ENCODE peak calls at places on chromosomes 4 and X, in nine cellular contexts. L is brain microvascular endothelial cell, B is left lung, I is neural crest cell, W is Peyer's patch, G is mucosa of descending colon, Z is nephron progenitor cell, E is endothelial cell of umbilical vein, V is epithelial cell of proximal tubule. J is an unnamed sample.

GRCh38 chr4:140367738-140368137 is 5.7 kb upstream of the SCOC start:
- DNase-seq in L (peak), B (peak), I (no peak), W (no peak), G (no peak), Z (no peak), E (peak), V (no peak), J (no peak)

GRCh38 chr4:53508446-53508845 is 82.8 kb downstream of the LNX1 start:
- DNase-seq in L (peak), B (no peak), I (no peak), W (no peak), G (no peak), Z (no peak), E (no peak), V (peak), J (no peak)

GRCh38 chr4:105343523-105343931 is 130.3 kb downstream of the PPA2 start:
- DNase-seq in L (peak), B (no peak), I (no peak), W (no peak), G (no peak), Z (no peak), E (no peak), V (no peak), J (no peak)

GRCh38 chrX:142593470-142593869 is 388.4 kb upstream of the MAGEC2 start:
- DNase-seq in L (no peak), B (no peak), I (no peak), W (no peak), G (no peak), Z (no peak), E (no peak), V (no peak), J (no peak)

GRCh38 chr4:159685406-159686092 is 582.7 kb downstream of the RAPGEF2 start:
- DNase-seq in L (peak), B (no peak), I (no peak), W (no peak), G (no peak), Z (no peak), E (no peak), V (no peak), J (no peak)

GRCh38 chr4:2866891-2867290 is 23.2 kb downstream of the ADD1 start:
- DNase-seq in L (peak), B (no peak), I (no peak), W (no peak), G (no peak), Z (no peak), E (no peak), V (no peak), J (no peak)

GRCh38 chrX:44742480-44743155 is 101.2 kb upstream of the DUSP21 start:
- DNase-seq in L (no peak), B (no peak), I (no peak), W (no peak), G (no peak), Z (no peak), E (no peak), V (no peak), J (no peak)

GRCh38 chr4:95381843-95382580 is 166.8 kb downstream of the UNC5C start:
- DNase-seq in L (no peak), B (no peak), I (no peak), W (no peak), G (no peak), Z (no peak), E (no peak), V (no peak), J (no peak)

GRCh38 chrX:6574762-6575161 is 39.8 kb upstream of the VCX3A start:
- DNase-seq in L (no peak), B (no peak), I (no peak), W (no peak), G (no peak), Z (peak), E (no peak), V (no peak), J (no peak)

GRCh38 chr4:37666625-37667071 is 19.5 kb downstream of the RELL1 start:
- DNase-seq in L (peak), B (peak), I (no peak), W (no peak), G (no peak), Z (no peak), E (peak), V (peak), J (no peak)

GRCh38 chrX:115560978-115561604 is at the start of gene PLS3:
- DNase-seq in L (peak), B (peak), I (peak), W (no peak), G (peak), Z (peak), E (peak), V (no peak), J (no peak)

GRCh38 chrX:57952320-57952678 is 42.0 kb upstream of the ZXDA start:
- DNase-seq in L (no peak), B (no peak), I (no peak), W (no peak), G (no peak), Z (no peak), E (no peak), V (no peak), J (no peak)

GRCh38 chr4:46389301-46389761 is 597 bp downstream of the GABRA2 start:
- DNase-seq in L (no peak), B (no peak), I (peak), W (no peak), G (peak), Z (peak), E (no peak), V (no peak), J (no peak)

GRCh38 chr4:189823611-189824010 is 117.1 kb upstream of the FRG1 start:
- DNase-seq in L (no peak), B (no peak), I (no peak), W (no peak), G (no peak), Z (no peak), E (no peak), V (no peak), J (no peak)

GRCh38 chrX:1658083-1658463 is 43.2 kb downstream of the ASMT start:
- DNase-seq in L (no peak), B (no peak), I (no peak), W (no peak), G (no peak), Z (peak), E (no peak), V (no peak), J (no peak)

GRCh38 chr4:122668241-122668640 is 47.4 kb upstream of the IL21 start:
- DNase-seq in L (no peak), B (no peak), I (no peak), W (no peak), G (no peak), Z (no peak), E (no peak), V (no peak), J (no peak)

GRCh38 chr4:87500107-87500462 is 29.1 kb downstream of the SPARCL1 start:
- DNase-seq in L (no peak), B (no peak), I (no peak), W (no peak), G (no peak), Z (no peak), E (no peak), V (no peak), J (no peak)

GRCh38 chr4:143354990-143355389 is 18.3 kb downstream of the GAB1 start:
- DNase-seq in L (no peak), B (no peak), I (no peak), W (no peak), G (no peak), Z (no peak), E (peak), V (no peak), J (no peak)

GRCh38 chr4:102477657-102478056 is 23.5 kb upstream of the NFKB1 start:
- DNase-seq in L (no peak), B (no peak), I (no peak), W (no peak), G (no peak), Z (no peak), E (no peak), V (no peak), J (no peak)

DNA sequence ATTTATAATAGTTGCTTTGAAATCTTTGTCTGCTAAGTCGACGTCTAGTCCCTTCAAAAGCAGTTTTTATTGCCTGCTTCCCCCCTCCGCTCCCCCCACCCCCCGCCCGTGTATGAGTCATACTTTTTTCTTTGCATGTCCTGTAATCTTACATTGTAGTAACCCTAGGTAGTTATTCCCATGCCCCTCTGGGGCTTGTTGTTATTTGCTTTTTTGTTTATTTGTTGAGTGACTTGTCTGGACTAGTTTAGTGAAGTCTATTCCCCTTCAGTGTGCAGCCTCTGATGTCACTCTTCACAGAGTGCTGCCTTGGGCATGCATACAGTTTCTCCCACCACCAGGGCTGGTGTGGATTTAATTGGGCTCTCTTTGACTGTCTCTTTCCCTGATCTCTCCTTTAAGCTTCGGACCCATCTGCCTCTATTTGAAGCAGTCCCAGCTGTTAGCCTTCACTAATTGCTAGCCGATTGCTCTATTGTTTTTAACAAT is 86.2 kb downstream of the PPEF1 start:
- DNase-seq in L (no peak), B (no peak), I (no peak), W (no peak), G (no peak), Z (no peak), E (peak), V (no peak), J (no peak)
- TF ChIP-seq CTCF in L (no peak), B (no peak), I (no peak), W (no peak), G (no peak), Z (no peak), E (no peak), V (no peak), J (no peak)

DNA sequence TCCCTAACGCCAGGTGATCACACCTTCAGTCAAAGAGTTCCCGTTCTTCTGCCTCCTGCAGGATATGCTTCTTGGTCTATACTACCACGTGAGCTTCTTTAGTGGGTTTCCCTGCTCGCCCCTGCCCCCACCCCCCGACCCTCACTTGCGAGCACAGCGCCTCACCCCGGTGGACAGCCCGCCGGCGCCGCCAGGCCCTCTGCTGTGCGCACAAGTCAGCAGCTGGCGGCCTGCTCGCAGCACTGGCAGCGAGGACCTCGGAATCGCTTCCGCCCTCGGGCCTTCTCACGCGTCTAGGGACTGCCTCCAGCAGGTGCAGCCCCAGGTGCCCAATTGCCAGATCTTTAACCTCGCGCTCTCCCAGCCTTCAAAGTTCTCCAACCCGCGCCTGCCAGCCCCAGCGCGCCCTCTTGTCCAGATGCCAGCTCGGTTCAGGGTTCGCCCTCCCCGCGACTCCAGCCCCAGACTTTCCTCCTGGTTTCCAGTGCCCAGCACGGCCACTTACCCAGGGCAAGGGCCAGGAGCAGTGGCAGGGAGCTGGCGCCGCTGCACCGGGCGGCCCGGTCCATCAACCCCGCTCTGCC is 474 bp downstream of the BTC start:
- DNase-seq in L (no peak), B (peak), I (peak), W (no peak), G (peak), Z (peak), E (peak), V (peak), J (no peak)
- TF ChIP-seq CTCF in L (peak), B (no peak), I (peak), W (no peak), G (peak), Z (peak), E (peak), V (peak), J (no peak)

GRCh38 chr4:93199492-93199891 is 629.1 kb upstream of the ATOH1 start:
- DNase-seq in L (peak), B (no peak), I (peak), W (no peak), G (no peak), Z (peak), E (peak), V (peak), J (no peak)
- TF ChIP-seq CTCF in L (peak), B (peak), I (peak), W (no peak), G (no peak), Z (peak), E (peak), V (peak), J (no peak)

GRCh38 chr4:165325732-165326512 is 1.5 kb upstream of the MSMO1 start:
- DNase-seq in L (peak), B (no peak), I (no peak), W (no peak), G (no peak), Z (no peak), E (peak), V (peak), J (no peak)

GRCh38 chr4:165327211-165328100 is at the start of gene MSMO1:
- DNase-seq in L (peak), B (peak), I (peak), W (peak), G (peak), Z (peak), E (peak), V (peak), J (peak)

GRCh38 chr4:165326831-165327210 is 648 bp upstream of the MSMO1 start:
- DNase-seq in L (peak), B (no peak), I (no peak), W (peak), G (peak), Z (peak), E (no peak), V (no peak), J (no peak)

GRCh38 chr4:165324918-165325304 is 2.6 kb upstream of the MSMO1 start:
- DNase-seq in L (no peak), B (no peak), I (no peak), W (no peak), G (no peak), Z (no peak), E (no peak), V (no peak), J (no peak)

GRCh38 chr4:165324203-165324917 is 3.1 kb upstream of the MSMO1 start:
- DNase-seq in L (no peak), B (no peak), I (no peak), W (no peak), G (no peak), Z (no peak), E (no peak), V (no peak), J (no peak)
- TF ChIP-seq CTCF in L (no peak), B (no peak), I (no peak), W (no peak), G (no peak), Z (no peak), E (no peak), V (no peak), J (no peak)

GRCh38 chr4:15681372-15682339 is at the start of gene FAM200B:
- DNase-seq in L (peak), B (peak), I (peak), W (peak), G (peak), Z (peak), E (peak), V (peak), J (peak)
- TF ChIP-seq CTCF in L (peak), B (no peak), I (no peak), W (no peak), G (no peak), Z (no peak), E (peak), V (no peak), J (no peak)

GRCh38 chr4:100504086-100504874 is 13.5 kb downstream of the EMCN start:
- DNase-seq in L (peak), B (no peak), I (no peak), W (no peak), G (no peak), Z (no peak), E (no peak), V (no peak), J (no peak)
- TF ChIP-seq CTCF in L (no peak), B (no peak), I (peak), W (no peak), G (no peak), Z (no peak), E (no peak), V (no peak), J (no peak)

GRCh38 chr4:73862357-73862756 is 6.8 kb upstream of the CXCL1 start:
- DNase-seq in L (no peak), B (no peak), I (no peak), W (no peak), G (no peak), Z (no peak), E (peak), V (no peak), J (no peak)

GRCh38 chr4:73864973-73865372 is 4.2 kb upstream of the CXCL1 start:
- DNase-seq in L (no peak), B (no peak), I (no peak), W (no peak), G (no peak), Z (no peak), E (no peak), V (no peak), J (no peak)

GRCh38 chr4:73866236-73866635 is 3.0 kb upstream of the CXCL1 start:
- DNase-seq in L (no peak), B (no peak), I (no peak), W (no peak), G (no peak), Z (no peak), E (no peak), V (no peak), J (no peak)

GRCh38 chr4:73865697-73866096 is 3.5 kb upstream of the CXCL1 start:
- DNase-seq in L (no peak), B (no peak), I (no peak), W (no peak), G (no peak), Z (no peak), E (no peak), V (no peak), J (no peak)

GRCh38 chr4:73864365-73864764 is 4.8 kb upstream of the CXCL1 start:
- DNase-seq in L (no peak), B (no peak), I (no peak), W (no peak), G (no peak), Z (no peak), E (peak), V (no peak), J (no peak)
- TF ChIP-seq CTCF in L (peak), B (peak), I (peak), W (no peak), G (no peak), Z (peak), E (peak), V (peak), J (no peak)

GRCh38 chrX:78708171-78708570 is 39.3 kb upstream of the LPAR4 start:
- DNase-seq in L (peak), B (no peak), I (no peak), W (no peak), G (no peak), Z (no peak), E (peak), V (peak), J (no peak)
- TF ChIP-seq CTCF in L (peak), B (peak), I (peak), W (no peak), G (no peak), Z (peak), E (peak), V (peak), J (no peak)

DNA sequence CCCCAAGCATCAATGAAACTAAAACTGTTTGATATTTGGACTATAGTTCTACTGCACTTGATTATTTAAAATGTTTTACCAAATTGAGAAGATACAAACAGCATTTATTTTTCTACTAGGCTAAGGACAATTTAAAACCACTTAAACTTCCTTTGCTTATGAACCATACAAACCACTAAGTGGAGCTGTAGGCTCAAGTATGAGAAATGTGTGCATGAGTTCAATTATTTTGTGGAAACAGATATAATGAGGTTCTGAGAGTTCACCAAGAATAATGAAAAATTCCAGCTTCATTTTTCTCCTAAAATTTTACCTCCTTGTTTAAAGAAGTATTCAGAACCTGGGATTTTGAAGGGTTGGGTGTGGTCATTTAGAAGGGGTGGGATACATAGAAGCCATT is 63.1 kb downstream of the SERPINA7 start:
- DNase-seq in L (no peak), B (no peak), I (no peak), W (no peak), G (no peak), Z (no peak), E (no peak), V (peak), J (no peak)
- TF ChIP-seq CTCF in L (peak), B (no peak), I (peak), W (no peak), G (no peak), Z (peak), E (no peak), V (peak), J (no peak)

GRCh38 chrX:68942797-68943196 is 114.0 kb downstream of the EFNB1 start:
- DNase-seq in L (no peak), B (no peak), I (no peak), W (no peak), G (no peak), Z (no peak), E (no peak), V (no peak), J (no peak)

GRCh38 chrX:68947882-68948605 is 119.2 kb downstream of the EFNB1 start:
- DNase-seq in L (no peak), B (no peak), I (no peak), W (no peak), G (no peak), Z (no peak), E (no peak), V (no peak), J (no peak)

GRCh38 chrX:68944211-68944610 is 115.4 kb downstream of the EFNB1 start:
- DNase-seq in L (no peak), B (no peak), I (no peak), W (no peak), G (no peak), Z (no peak), E (no peak), V (no peak), J (no peak)

GRCh38 chrX:68945081-68945602 is 116.3 kb downstream of the EFNB1 start:
- DNase-seq in L (no peak), B (no peak), I (no peak), W (no peak), G (no peak), Z (no peak), E (no peak), V (no peak), J (no peak)

DNA sequence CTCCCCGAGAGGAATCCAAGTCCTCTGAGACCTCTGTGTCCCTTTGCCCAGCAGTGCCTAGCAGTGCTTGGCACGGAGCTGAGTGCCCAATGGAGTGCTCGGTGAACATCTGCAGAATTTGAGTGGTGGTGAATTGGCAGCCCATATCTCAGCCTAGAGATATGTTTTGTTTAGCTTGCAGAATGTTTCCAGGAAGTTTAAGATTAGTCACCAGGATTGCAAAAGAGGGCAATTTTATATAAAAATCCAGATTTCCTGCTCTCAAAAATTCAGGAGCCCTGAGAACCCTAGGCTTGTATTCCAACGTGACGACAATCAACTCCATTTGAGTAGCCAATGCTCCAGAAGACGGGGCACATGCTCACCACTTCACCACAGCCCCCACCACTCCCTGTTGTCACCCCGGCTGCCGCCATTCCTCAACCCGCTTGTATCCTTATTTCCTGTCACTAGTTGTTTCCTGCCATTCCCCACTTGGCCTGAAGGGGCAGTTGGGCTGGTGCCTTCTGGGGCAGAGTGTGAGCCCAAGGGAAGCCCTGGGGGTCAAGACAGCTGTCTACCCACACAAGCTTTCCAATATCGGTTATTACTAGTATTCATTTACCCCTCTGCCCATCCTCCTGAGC is 116.9 kb downstream of the EFNB1 start:
- DNase-seq in L (peak), B (no peak), I (peak), W (no peak), G (no peak), Z (no peak), E (peak), V (no peak), J (no peak)
- TF ChIP-seq CTCF in L (peak), B (peak), I (peak), W (no peak), G (no peak), Z (no peak), E (peak), V (peak), J (no peak)